ENCODE peak calls at places on chromosome 21, in six cellular contexts. Y is central memory CD4-positive, alpha-beta T cell; Z is thoracic aorta; E is stimulated activated CD4-positive, alpha-beta T cell treated with anti-CD3 and anti-CD28 coated beads, Interleukin-15, amount 100 ng/mL, for 1 hour; W is right lobe of liver; O is fibroblast of pulmonary artery. S is an unnamed sample.

GRCh38 chr21:44539991-44540666 is at the start of gene KRTAP10-1:
- DNase-seq in Y (no peak), Z (no peak), E (no peak), W (no peak), O (no peak), S (no peak)

GRCh38 chr21:38729745-38730401 is 75.9 kb upstream of the ETS2 start:
- DNase-seq in Y (no peak), Z (no peak), E (no peak), W (no peak), O (no peak), S (no peak)

GRCh38 chr21:25687787-25688186 is 46.9 kb downstream of the ATP5PF start:
- DNase-seq in Y (no peak), Z (no peak), E (no peak), W (no peak), O (no peak), S (no peak)

GRCh38 chr21:34545079-34545884 is 33.3 kb upstream of the KCNE1 start:
- DNase-seq in Y (no peak), Z (no peak), E (no peak), W (peak; percentile 84), O (peak; percentile 65), S (no peak)

GRCh38 chr21:33266050-33266783 is at the start of gene IL10RB:
- DNase-seq in Y (peak; percentile 66), Z (peak; percentile 26), E (peak; percentile 48), W (peak; percentile 87), O (peak; percentile 40), S (peak; percentile 59)

GRCh38 chr21:38487906-38488639 is 10.2 kb downstream of the ERG start:
- DNase-seq in Y (no peak), Z (no peak), E (no peak), W (no peak), O (no peak), S (no peak)

GRCh38 chr21:34857874-34858273 is 189.1 kb downstream of the CLIC6 start:
- DNase-seq in Y (no peak), Z (no peak), E (no peak), W (no peak), O (no peak), S (no peak)

GRCh38 chr21:44052071-44052829 is 40.1 kb downstream of the TRAPPC10 start:
- DNase-seq in Y (no peak), Z (no peak), E (no peak), W (no peak), O (no peak), S (peak; percentile 6)

GRCh38 chr21:43193088-43193650 is 24.4 kb downstream of the CRYAA start:
- DNase-seq in Y (no peak), Z (no peak), E (no peak), W (no peak), O (no peak), S (no peak)

GRCh38 chr21:45861156-45861870 is 120.3 kb upstream of the COL6A1 start:
- DNase-seq in Y (no peak), Z (no peak), E (no peak), W (no peak), O (no peak), S (no peak)

GRCh38 chr21:33011462-33011861 is 14.3 kb upstream of the OLIG2 start:
- DNase-seq in Y (no peak), Z (no peak), E (no peak), W (no peak), O (peak; percentile 48), S (no peak)

GRCh38 chr21:46229133-46229922 is 754 bp upstream of the LSS start:
- DNase-seq in Y (no peak), Z (no peak), E (no peak), W (no peak), O (no peak), S (peak; percentile 77)

GRCh38 chr21:42575111-42575510 is 61.5 kb downstream of the SLC37A1 start:
- DNase-seq in Y (no peak), Z (no peak), E (no peak), W (no peak), O (no peak), S (peak; percentile 29)

GRCh38 chr21:35027558-35028450 is 21.3 kb downstream of the RUNX1 start:
- DNase-seq in Y (peak; percentile 50), Z (no peak), E (no peak), W (no peak), O (no peak), S (no peak)

GRCh38 chr21:41878831-41879189 is 334 bp downstream of the PRDM15 start:
- DNase-seq in Y (peak; percentile 74), Z (peak; percentile 44), E (peak; percentile 48), W (peak; percentile 82), O (peak; percentile 84), S (peak; percentile 83)

GRCh38 chr21:45516671-45517151 is 25.5 kb downstream of the SLC19A1 start:
- DNase-seq in Y (no peak), Z (no peak), E (no peak), W (peak; percentile 36), O (no peak), S (peak; percentile 37)

GRCh38 chr21:38984982-38985422 is 179.3 kb downstream of the ETS2 start:
- DNase-seq in Y (no peak), Z (no peak), E (no peak), W (no peak), O (peak; percentile 88), S (no peak)

GRCh38 chr21:44440241-44441040 is 14.9 kb upstream of the LRRC3 start:
- DNase-seq in Y (no peak), Z (no peak), E (no peak), W (peak; percentile 52), O (no peak), S (peak; percentile 58)

GRCh38 chr21:22096314-22096713 is 1098.1 kb downstream of the NCAM2 start:
- DNase-seq in Y (no peak), Z (no peak), E (no peak), W (no peak), O (no peak), S (no peak)

GRCh38 chr21:36024782-36025181 is 35.5 kb downstream of the SETD4 start:
- DNase-seq in Y (no peak), Z (no peak), E (no peak), W (no peak), O (no peak), S (no peak)

GRCh38 chr21:31557956-31558838 is 101.3 kb upstream of the SOD1 start:
- DNase-seq in Y (peak; percentile 16), Z (no peak), E (no peak), W (no peak), O (peak; percentile 22), S (no peak)

GRCh38 chr21:44873356-44874239 is at the start of gene PTTG1IP:
- DNase-seq in Y (peak; percentile 99), Z (peak; percentile 93), E (peak; percentile 99), W (peak; percentile 100), O (peak; percentile 98), S (peak; percentile 99)

GRCh38 chr21:31273278-31273677 is 70.8 kb downstream of the TIAM1 start:
- DNase-seq in Y (no peak), Z (no peak), E (no peak), W (no peak), O (no peak), S (no peak)

GRCh38 chr21:25568230-25568629 is 39.1 kb downstream of the MRPL39 start:
- DNase-seq in Y (no peak), Z (no peak), E (no peak), W (peak; percentile 60), O (peak; percentile 83), S (no peak)

GRCh38 chr21:44967082-44968047 is 27.5 kb downstream of the SLX9 start:
- DNase-seq in Y (no peak), Z (no peak), E (no peak), W (no peak), O (no peak), S (no peak)

GRCh38 chr21:33268736-33269441 is 2.7 kb downstream of the IL10RB start:
- DNase-seq in Y (peak; percentile 11), Z (no peak), E (no peak), W (peak; percentile 96), O (no peak), S (peak; percentile 96)

GRCh38 chr21:38236232-38236631 is 20.6 kb upstream of the KCNJ15 start:
- DNase-seq in Y (no peak), Z (no peak), E (no peak), W (no peak), O (no peak), S (no peak)

GRCh38 chr21:44793269-44794030 is 8.2 kb downstream of the UBE2G2 start:
- DNase-seq in Y (peak; percentile 59), Z (no peak), E (no peak), W (no peak), O (peak; percentile 70), S (peak; percentile 37)

GRCh38 chr21:39022901-39023693 is 160.2 kb downstream of the PSMG1 start:
- DNase-seq in Y (no peak), Z (peak; percentile 62), E (no peak), W (peak; percentile 67), O (peak; percentile 84), S (no peak)

S was measured in pancreas.